ENCODE peak calls at places on chromosome 13, in eight cellular contexts. Q is fibroblast of lung; K is heart right ventricle; V is A549; J is GM23248; I is left lung; Y is CD8-positive, alpha-beta memory T cell; C is aorta. G is an unnamed sample. For H3K4me1, the result is how much of the 10 kb centered on the place peaks cover.

GRCh38 chr13:53137777-53138176 is 109.2 kb downstream of the OLFM4 start:
- DNase-seq in Q (peak), K (no peak), V (peak), J (peak), I (no peak), Y (no peak), C (no peak), G (no peak)

GRCh38 chr13:83815598-83815997 is 66.7 kb downstream of the SLITRK1 start:
- DNase-seq in Q (no peak), K (no peak), V (no peak), J (no peak), I (no peak), Y (no peak), C (no peak), G (no peak)

GRCh38 chr13:93368705-93369104 is 142.1 kb downstream of the GPC6 start:
- DNase-seq in Q (no peak), K (no peak), V (no peak), J (no peak), I (no peak), Y (no peak), C (no peak), G (no peak)

GRCh38 chr13:85386424-85386823 is 412.8 kb downstream of the SLITRK6 start:
- DNase-seq in Q (no peak), K (no peak), V (peak), J (no peak), I (no peak), Y (no peak), C (no peak), G (no peak)

GRCh38 chr13:77946522-77946921 is 27.9 kb upstream of the EDNRB start:
- DNase-seq in Q (no peak), K (peak), V (no peak), J (no peak), I (no peak), Y (no peak), C (no peak), G (no peak)

GRCh38 chr13:32253911-32254399 is 61.2 kb downstream of the ZAR1L start:
- DNase-seq in Q (no peak), K (peak), V (no peak), J (no peak), I (no peak), Y (no peak), C (no peak), G (no peak)

GRCh38 chr13:81247711-81248110 is 906.8 kb upstream of the SPRY2 start:
- DNase-seq in Q (no peak), K (no peak), V (no peak), J (no peak), I (no peak), Y (no peak), C (no peak), G (no peak)

GRCh38 chr13:43227721-43228120 is 204.3 kb downstream of the DNAJC15 start:
- DNase-seq in Q (no peak), K (no peak), V (no peak), J (peak), I (no peak), Y (no peak), C (no peak), G (no peak)

GRCh38 chr13:78599911-78600310 is 3.4 kb downstream of the POU4F1 start:
- DNase-seq in Q (no peak), K (no peak), V (no peak), J (no peak), I (no peak), Y (no peak), C (no peak), G (no peak)

GRCh38 chr13:75250526-75251183 is 231.3 kb downstream of the TBC1D4 start:
- DNase-seq in Q (peak), K (peak), V (no peak), J (peak), I (no peak), Y (no peak), C (no peak), G (no peak)

GRCh38 chr13:78978381-78978998 is 319.5 kb upstream of the OBI1 start:
- DNase-seq in Q (peak), K (peak), V (peak), J (peak), I (no peak), Y (peak), C (no peak), G (no peak)

GRCh38 chr13:30803791-30804190 is 68.4 kb downstream of the ALOX5AP start:
- DNase-seq in Q (no peak), K (no peak), V (no peak), J (no peak), I (no peak), Y (no peak), C (no peak), G (no peak)

GRCh38 chr13:30731658-30732390 is 3.5 kb upstream of the ALOX5AP start:
- DNase-seq in Q (no peak), K (no peak), V (no peak), J (no peak), I (no peak), Y (no peak), C (no peak), G (no peak)

GRCh38 chr13:104043184-104043583 is 977.0 kb upstream of the SLC10A2 start:
- DNase-seq in Q (peak), K (no peak), V (no peak), J (no peak), I (no peak), Y (no peak), C (no peak), G (no peak)

GRCh38 chr13:60044321-60044720 is 119.4 kb downstream of the DIAPH3 start:
- DNase-seq in Q (no peak), K (no peak), V (no peak), J (no peak), I (no peak), Y (no peak), C (no peak), G (no peak)

GRCh38 chr13:95317037-95317989 is 16.1 kb upstream of the ABCC4 start:
- DNase-seq in Q (peak), K (no peak), V (no peak), J (peak), I (no peak), Y (no peak), C (no peak), G (no peak)

GRCh38 chr13:67080351-67080750 is 149.8 kb downstream of the PCDH9 start:
- DNase-seq in Q (no peak), K (no peak), V (no peak), J (no peak), I (no peak), Y (no peak), C (no peak), G (no peak)

GRCh38 chr13:73274147-73274546 is 215.3 kb downstream of the KLF5 start:
- DNase-seq in Q (no peak), K (no peak), V (no peak), J (peak), I (no peak), Y (no peak), C (no peak), G (no peak)

GRCh38 chr13:109131698-109132257 is 502.4 kb downstream of the MYO16 start:
- DNase-seq in Q (no peak), K (no peak), V (no peak), J (peak), I (no peak), Y (no peak), C (no peak), G (no peak)

GRCh38 chr13:59103004-59103768 is 1060.5 kb downstream of the DIAPH3 start:
- DNase-seq in Q (peak), K (no peak), V (no peak), J (no peak), I (no peak), Y (no peak), C (no peak), G (no peak)

GRCh38 chr13:50140742-50141659 is 125.8 kb downstream of the KCNRG start:
- DNase-seq in Q (peak), K (no peak), V (no peak), J (peak), I (no peak), Y (no peak), C (peak), G (no peak)

GRCh38 chr13:47798906-47799305 is 202.2 kb downstream of the SUCLA2 start:
- DNase-seq in Q (peak), K (no peak), V (no peak), J (peak), I (no peak), Y (no peak), C (no peak), G (no peak)

GRCh38 chr13:49922301-49922700 is 13.8 kb downstream of the SPRYD7 start:
- DNase-seq in Q (no peak), K (no peak), V (no peak), J (no peak), I (no peak), Y (no peak), C (no peak), G (no peak)

GRCh38 chr13:90918551-90918950 is 428.9 kb upstream of the MIR17HG start:
- DNase-seq in Q (peak), K (no peak), V (peak), J (peak), I (no peak), Y (no peak), C (no peak), G (no peak)

GRCh38 chr13:113179374-113180230 is 21.2 kb downstream of the PROZ start:
- DNase-seq in Q (peak), K (no peak), V (no peak), J (no peak), I (no peak), Y (no peak), C (no peak), G (no peak)

GRCh38 chr13:99983401-99984133 is 2.0 kb downstream of the ZIC2 start:
- DNase-seq in Q (no peak), K (no peak), V (no peak), J (peak), I (no peak), Y (no peak), C (no peak), G (no peak)
- H3K4me3 ChIP-seq in Q (no peak), K (no peak), V (peak), J (no peak), I (no peak), Y (no peak), C (no peak), G (no peak)

GRCh38 chr13:46170687-46171086 is 11.3 kb downstream of the LCP1 start:
- DNase-seq in Q (peak), K (no peak), V (no peak), J (no peak), I (no peak), Y (peak), C (no peak), G (no peak)

GRCh38 chr13:46168341-46168740 is 13.6 kb downstream of the LCP1 start:
- DNase-seq in Q (no peak), K (no peak), V (no peak), J (peak), I (peak), Y (no peak), C (peak), G (no peak)

GRCh38 chr13:46170268-46170667 is 11.7 kb downstream of the LCP1 start:
- DNase-seq in Q (no peak), K (no peak), V (no peak), J (no peak), I (no peak), Y (no peak), C (no peak), G (no peak)

GRCh38 chr13:46166947-46167610 is 14.9 kb downstream of the LCP1 start:
- DNase-seq in Q (no peak), K (no peak), V (no peak), J (no peak), I (no peak), Y (no peak), C (no peak), G (no peak)

GRCh38 chr13:46168818-46169217 is 13.2 kb downstream of the LCP1 start:
- DNase-seq in Q (no peak), K (no peak), V (no peak), J (no peak), I (no peak), Y (no peak), C (no peak), G (no peak)
- H3K4me1 ChIP-seq in Q (under half), K (under half), V (under half), J (under half), I (half or more), Y (half or more), C (under half), G (under half)

GRCh38 chr13:24348385-24348784 is 39.0 kb downstream of the C1QTNF9 start:
- DNase-seq in Q (no peak), K (no peak), V (no peak), J (no peak), I (no peak), Y (no peak), C (no peak), G (no peak)
- H3K27ac ChIP-seq in Q (no peak), K (no peak), V (no peak), J (no peak), I (no peak), Y (no peak), C (no peak), G (no peak)

DNA sequence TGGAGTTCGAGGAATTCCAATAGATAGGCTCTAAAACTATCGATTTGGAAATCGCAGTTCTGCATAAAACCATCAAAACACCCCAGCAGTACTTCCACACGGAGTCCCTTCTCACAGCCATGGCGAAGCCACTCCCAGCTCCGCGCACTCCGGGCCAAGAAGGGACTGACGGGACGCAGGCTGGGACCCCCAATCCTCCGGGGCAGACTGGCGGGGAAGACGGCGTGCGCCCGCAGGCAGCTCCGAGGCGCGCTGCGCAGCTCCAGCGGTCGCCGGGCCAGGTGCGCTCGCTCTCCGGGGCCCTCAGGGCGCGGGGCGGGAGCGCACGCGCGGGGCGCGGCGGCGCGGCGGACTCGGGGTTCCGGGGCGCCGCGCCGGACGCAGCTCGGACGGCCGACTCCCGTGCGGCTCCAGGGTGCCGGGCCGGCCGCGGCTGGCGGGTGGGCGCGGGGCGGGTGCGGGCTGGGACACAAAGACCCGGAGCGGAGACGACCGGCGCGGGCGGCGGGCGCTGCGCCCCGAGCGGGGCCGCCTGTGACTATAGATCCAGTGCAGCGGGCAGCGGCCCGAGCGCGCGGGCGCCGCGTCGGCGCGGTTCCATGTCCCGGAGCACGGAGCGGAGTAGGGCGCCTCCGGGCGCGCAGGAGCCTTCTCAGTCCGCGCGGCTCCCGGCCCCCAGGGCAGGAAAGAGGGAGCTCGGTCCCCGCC is 464 bp downstream of the EFNB2 start:
- DNase-seq in Q (peak), K (no peak), V (no peak), J (peak), I (no peak), Y (peak), C (peak), G (peak)
- H3K4me3 ChIP-seq in Q (peak), K (peak), V (peak), J (peak), I (peak), Y (peak), C (peak), G (peak)

GRCh38 chr13:40492511-40492910 is 173.9 kb downstream of the FOXO1 start:
- DNase-seq in Q (no peak), K (peak), V (no peak), J (no peak), I (no peak), Y (no peak), C (no peak), G (no peak)

GRCh38 chr13:40485611-40486517 is 180.6 kb downstream of the FOXO1 start:
- DNase-seq in Q (no peak), K (no peak), V (no peak), J (no peak), I (no peak), Y (peak), C (no peak), G (no peak)

GRCh38 chr13:40490086-40490723 is 176.2 kb downstream of the FOXO1 start:
- DNase-seq in Q (no peak), K (no peak), V (no peak), J (no peak), I (no peak), Y (peak), C (no peak), G (no peak)

GRCh38 chr13:40486518-40487163 is 179.8 kb downstream of the FOXO1 start:
- DNase-seq in Q (no peak), K (no peak), V (no peak), J (no peak), I (no peak), Y (no peak), C (no peak), G (no peak)

GRCh38 chr13:40488869-40489391 is 177.5 kb downstream of the FOXO1 start:
- DNase-seq in Q (no peak), K (no peak), V (no peak), J (no peak), I (no peak), Y (no peak), C (no peak), G (no peak)
- H3K4me1 ChIP-seq in Q (under half), K (under half), V (under half), J (under half), I (under half), Y (half or more), C (under half), G (under half)

GRCh38 chr13:26509491-26509890 is 48.0 kb upstream of the WASF3 start:
- DNase-seq in Q (no peak), K (no peak), V (no peak), J (no peak), I (no peak), Y (no peak), C (no peak), G (no peak)
- H3K27ac ChIP-seq in Q (peak), K (no peak), V (no peak), J (peak), I (peak), Y (no peak), C (no peak), G (no peak)